ENCODE peak calls at places on chromosomes 7 and 10, in six cellular contexts. One of them, this sample, is unnamed.
A peak's percentile ranks its signal among the peaks of the same experiment; 100 is the strongest.

GRCh38 chr7:2870471-2870941 is 26.4 kb upstream of the GNA12 start:
- DNase-seq in H1: no peak
- DNase-seq in neuronal stem cell: no peak
- DNase-seq in mesenchymal stem cell: peak; percentile 79
- DNase-seq in IMR-90: peak; percentile 61
- DNase-seq in trophoblast cell: peak; percentile 14
- DNase-seq in this sample: peak; percentile 75

GRCh38 chr10:33291053-33291592 is 43.3 kb downstream of the NRP1 start:
- DNase-seq in IMR-90: peak; percentile 87
- DNase-seq in trophoblast cell: peak; percentile 77
- DNase-seq in H1: no peak
- DNase-seq in neuronal stem cell: no peak
- DNase-seq in mesenchymal stem cell: peak; percentile 71
- DNase-seq in this sample: no peak

GRCh38 chr10:69647101-69647500 is 17.1 kb downstream of the FAM241B start:
- DNase-seq in trophoblast cell: no peak
- DNase-seq in IMR-90: no peak
- DNase-seq in H1: no peak
- DNase-seq in mesenchymal stem cell: no peak
- DNase-seq in neuronal stem cell: no peak
- DNase-seq in this sample: no peak

GRCh38 chr7:79459381-79459780 is 5.9 kb upstream of the MAGI2 start:
- DNase-seq in IMR-90: peak; percentile 46
- DNase-seq in mesenchymal stem cell: peak; percentile 33
- DNase-seq in neuronal stem cell: no peak
- DNase-seq in trophoblast cell: no peak
- DNase-seq in H1: no peak
- DNase-seq in this sample: no peak

GRCh38 chr10:131142446-131143380 is 168.8 kb downstream of the TCERG1L start:
- DNase-seq in mesenchymal stem cell: no peak
- DNase-seq in H1: no peak
- DNase-seq in IMR-90: no peak
- DNase-seq in trophoblast cell: no peak
- DNase-seq in neuronal stem cell: no peak
- DNase-seq in this sample: peak; percentile 16

GRCh38 chr10:15236340-15236739 is 67.8 kb upstream of the NMT2 start:
- DNase-seq in trophoblast cell: no peak
- DNase-seq in mesenchymal stem cell: peak; percentile 54
- DNase-seq in IMR-90: no peak
- DNase-seq in H1: no peak
- DNase-seq in neuronal stem cell: no peak
- DNase-seq in this sample: no peak

GRCh38 chr7:13042605-13043236 is 355.3 kb downstream of the ARL4A start:
- DNase-seq in trophoblast cell: no peak
- DNase-seq in H1: no peak
- DNase-seq in mesenchymal stem cell: peak; percentile 16
- DNase-seq in IMR-90: peak; percentile 42
- DNase-seq in neuronal stem cell: no peak
- DNase-seq in this sample: no peak

GRCh38 chr7:106041140-106041717 is 70.9 kb downstream of the SYPL1 start:
- DNase-seq in neuronal stem cell: peak; percentile 59
- DNase-seq in H1: peak; percentile 80
- DNase-seq in mesenchymal stem cell: peak; percentile 59
- DNase-seq in IMR-90: peak; percentile 29
- DNase-seq in trophoblast cell: peak; percentile 58
- DNase-seq in this sample: peak; percentile 87

GRCh38 chr10:28188520-28188919 is 114.3 kb downstream of the MPP7 start:
- DNase-seq in IMR-90: no peak
- DNase-seq in neuronal stem cell: no peak
- DNase-seq in mesenchymal stem cell: no peak
- DNase-seq in H1: no peak
- DNase-seq in trophoblast cell: no peak
- DNase-seq in this sample: no peak

GRCh38 chr10:31025142-31025541 is 6.5 kb downstream of the ZNF438 start:
- DNase-seq in IMR-90: no peak
- DNase-seq in H1: no peak
- DNase-seq in trophoblast cell: no peak
- DNase-seq in neuronal stem cell: no peak
- DNase-seq in mesenchymal stem cell: no peak
- DNase-seq in this sample: no peak

GRCh38 chr10:73414230-73414981 is 548 bp upstream of the ANXA7 start:
- DNase-seq in mesenchymal stem cell: no peak
- DNase-seq in IMR-90: no peak
- DNase-seq in neuronal stem cell: no peak
- DNase-seq in trophoblast cell: peak; percentile 12
- DNase-seq in H1: no peak
- DNase-seq in this sample: no peak

GRCh38 chr7:31716355-31716754 is 29.3 kb downstream of the PPP1R17 start:
- DNase-seq in H1: no peak
- DNase-seq in mesenchymal stem cell: no peak
- DNase-seq in trophoblast cell: no peak
- DNase-seq in neuronal stem cell: no peak
- DNase-seq in IMR-90: no peak
- DNase-seq in this sample: no peak

GRCh38 chr7:49852619-49853462 is 79.4 kb downstream of the VWC2 start:
- DNase-seq in trophoblast cell: peak; percentile 15
- DNase-seq in IMR-90: peak; percentile 12
- DNase-seq in mesenchymal stem cell: peak; percentile 9
- DNase-seq in neuronal stem cell: peak; percentile 75
- DNase-seq in H1: peak; percentile 75
- DNase-seq in this sample: peak; percentile 85

GRCh38 chr10:103281753-103282152 is 4.8 kb downstream of the INA start:
- DNase-seq in IMR-90: peak; percentile 43
- DNase-seq in H1: peak; percentile 82
- DNase-seq in mesenchymal stem cell: no peak
- DNase-seq in neuronal stem cell: peak; percentile 66
- DNase-seq in trophoblast cell: no peak
- DNase-seq in this sample: peak; percentile 89

GRCh38 chr7:88818552-88818951 is 23.0 kb upstream of the TEX47 start:
- DNase-seq in trophoblast cell: no peak
- DNase-seq in IMR-90: no peak
- DNase-seq in neuronal stem cell: no peak
- DNase-seq in H1: no peak
- DNase-seq in mesenchymal stem cell: no peak
- DNase-seq in this sample: no peak

GRCh38 chr7:128168667-128169210 is 72.3 kb upstream of the LEP start:
- DNase-seq in IMR-90: no peak
- DNase-seq in neuronal stem cell: peak; percentile 86
- DNase-seq in H1: peak; percentile 96
- DNase-seq in trophoblast cell: no peak
- DNase-seq in mesenchymal stem cell: peak; percentile 22
- DNase-seq in this sample: peak; percentile 89

GRCh38 chr7:142961595-142961972 is 579 bp downstream of the KEL start:
- DNase-seq in IMR-90: no peak
- DNase-seq in mesenchymal stem cell: no peak
- DNase-seq in H1: no peak
- DNase-seq in neuronal stem cell: no peak
- DNase-seq in trophoblast cell: no peak
- DNase-seq in this sample: peak; percentile 33

GRCh38 chr7:142961973-142962913 is at the start of gene KEL:
- DNase-seq in trophoblast cell: no peak
- DNase-seq in neuronal stem cell: no peak
- DNase-seq in IMR-90: no peak
- DNase-seq in mesenchymal stem cell: no peak
- DNase-seq in H1: no peak
- DNase-seq in this sample: peak; percentile 61

GRCh38 chr7:142964502-142965246 is 2.5 kb upstream of the KEL start:
- DNase-seq in neuronal stem cell: no peak
- DNase-seq in H1: no peak
- DNase-seq in IMR-90: no peak
- DNase-seq in mesenchymal stem cell: no peak
- DNase-seq in trophoblast cell: peak; percentile 49
- DNase-seq in this sample: peak; percentile 58

GRCh38 chr7:142960955-142961512 is 1.1 kb downstream of the KEL start:
- DNase-seq in IMR-90: no peak
- DNase-seq in mesenchymal stem cell: no peak
- DNase-seq in neuronal stem cell: no peak
- DNase-seq in trophoblast cell: no peak
- DNase-seq in H1: no peak
- DNase-seq in this sample: peak; percentile 32

DNA sequence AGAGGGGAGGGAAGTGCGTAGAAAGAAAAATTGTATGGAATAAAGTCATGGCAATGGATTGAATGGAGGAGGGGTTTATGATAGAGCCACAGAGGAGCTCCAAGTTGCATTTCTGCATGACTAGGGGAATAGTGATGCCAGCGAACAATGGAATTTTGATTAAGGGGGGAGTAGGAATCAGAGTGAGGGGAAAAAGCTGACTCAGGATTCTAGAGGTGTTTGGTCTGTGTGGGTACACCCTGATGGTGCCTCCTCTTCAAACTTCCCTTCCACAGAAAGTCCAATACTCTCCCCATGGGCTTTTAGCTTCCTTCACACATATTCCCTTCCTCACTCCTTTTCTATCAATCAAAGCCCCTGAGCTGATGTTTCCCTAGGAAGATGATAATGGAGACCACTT is 1.8 kb upstream of the KEL start:
- DNase-seq in trophoblast cell: no peak
- DNase-seq in neuronal stem cell: no peak
- DNase-seq in mesenchymal stem cell: no peak
- DNase-seq in IMR-90: no peak
- DNase-seq in H1: no peak
- DNase-seq in this sample: no peak
- H3K4me3 ChIP-seq in trophoblast cell: no peak overlapping the region
- H3K4me3 ChIP-seq in neuronal stem cell: no peak overlapping the region
- H3K4me3 ChIP-seq in mesenchymal stem cell: no peak overlapping the region
- H3K4me3 ChIP-seq in IMR-90: no peak overlapping the region
- H3K4me3 ChIP-seq in H1: no peak overlapping the region
- H3K4me3 ChIP-seq in this sample: no peak overlapping the region

GRCh38 chr7:22481726-22482125 is 18.3 kb downstream of the STEAP1B start:
- DNase-seq in trophoblast cell: no peak
- DNase-seq in neuronal stem cell: no peak
- DNase-seq in H1: no peak
- DNase-seq in IMR-90: no peak
- DNase-seq in mesenchymal stem cell: peak; percentile 4
- DNase-seq in this sample: no peak

GRCh38 chr7:22487978-22488642 is 11.9 kb downstream of the STEAP1B start:
- DNase-seq in H1: no peak
- DNase-seq in mesenchymal stem cell: no peak
- DNase-seq in IMR-90: no peak
- DNase-seq in neuronal stem cell: no peak
- DNase-seq in trophoblast cell: no peak
- DNase-seq in this sample: no peak

GRCh38 chr7:22486597-22486996 is 13.4 kb downstream of the STEAP1B start:
- DNase-seq in IMR-90: no peak
- DNase-seq in mesenchymal stem cell: no peak
- DNase-seq in H1: no peak
- DNase-seq in neuronal stem cell: no peak
- DNase-seq in trophoblast cell: no peak
- DNase-seq in this sample: no peak

GRCh38 chr7:22482476-22482875 is 17.5 kb downstream of the STEAP1B start:
- DNase-seq in H1: no peak
- DNase-seq in IMR-90: no peak
- DNase-seq in mesenchymal stem cell: no peak
- DNase-seq in neuronal stem cell: no peak
- DNase-seq in trophoblast cell: no peak
- DNase-seq in this sample: no peak

GRCh38 chr7:22485189-22485588 is 14.8 kb downstream of the STEAP1B start:
- DNase-seq in trophoblast cell: peak; percentile 32
- DNase-seq in neuronal stem cell: no peak
- DNase-seq in H1: no peak
- DNase-seq in IMR-90: peak; percentile 50
- DNase-seq in mesenchymal stem cell: peak; percentile 6
- DNase-seq in this sample: no peak
- H3K9ac ChIP-seq in trophoblast cell: no peak overlapping the region
- H3K9ac ChIP-seq in neuronal stem cell: no peak overlapping the region
- H3K9ac ChIP-seq in H1: no peak overlapping the region
- H3K9ac ChIP-seq in IMR-90: no peak overlapping the region
- H3K9ac ChIP-seq in mesenchymal stem cell: no peak overlapping the region
- H3K9ac ChIP-seq in this sample: no peak overlapping the region

GRCh38 chr7:74657692-74658170 is at the start of gene GTF2I:
- DNase-seq in trophoblast cell: no peak
- DNase-seq in neuronal stem cell: peak; percentile 75
- DNase-seq in IMR-90: no peak
- DNase-seq in H1: peak; percentile 81
- DNase-seq in mesenchymal stem cell: no peak
- DNase-seq in this sample: peak; percentile 73
- H2BK120ac ChIP-seq in trophoblast cell: peak within 1 kb of the TSS; percentile 100
- H2BK120ac ChIP-seq in neuronal stem cell: peak within 1 kb of the TSS; percentile 99
- H2BK120ac ChIP-seq in IMR-90: peak within 1 kb of the TSS; percentile 92
- H2BK120ac ChIP-seq in H1: peak within 1 kb of the TSS; percentile 6
- H2BK120ac ChIP-seq in mesenchymal stem cell: peak within 1 kb of the TSS; percentile 100
- H2BK120ac ChIP-seq in this sample: peak within 1 kb of the TSS; percentile 75

DNA sequence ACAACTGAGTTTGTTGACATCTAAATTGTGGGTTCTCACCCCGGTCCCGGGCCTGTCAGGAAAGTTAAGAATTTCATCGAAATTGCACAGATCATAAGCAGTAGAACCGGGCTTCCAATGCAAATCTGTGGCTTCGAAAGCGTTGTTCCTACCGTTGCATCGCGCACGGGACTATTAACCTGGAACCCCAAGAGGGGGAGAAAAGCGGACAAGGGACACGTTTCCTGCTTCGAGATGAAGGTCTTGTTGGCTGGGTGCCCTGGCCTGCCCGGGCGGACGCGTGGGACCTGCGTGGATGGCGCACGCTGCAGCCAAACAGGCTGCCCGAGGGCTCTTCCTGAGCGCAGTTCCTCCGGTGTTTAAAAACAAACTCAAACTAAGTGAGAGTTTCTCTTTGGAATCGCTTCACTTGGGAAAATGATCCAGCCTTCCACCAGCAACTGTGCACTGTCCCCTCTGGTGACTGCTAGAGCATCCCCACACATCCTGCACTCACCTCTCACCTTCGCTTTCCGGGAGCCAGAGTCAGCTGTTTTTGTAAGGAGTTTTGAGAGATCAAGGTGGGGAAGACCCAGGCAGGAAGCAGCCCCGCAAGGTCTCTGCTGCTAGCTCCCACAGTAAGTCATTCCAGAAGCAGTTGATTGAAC is 5.1 kb upstream of the TBX20 start:
- DNase-seq in mesenchymal stem cell: no peak
- DNase-seq in IMR-90: no peak
- DNase-seq in trophoblast cell: no peak
- DNase-seq in neuronal stem cell: no peak
- DNase-seq in H1: no peak
- DNase-seq in this sample: no peak
- H3K4me3 ChIP-seq in mesenchymal stem cell: no peak overlapping the region
- H3K4me3 ChIP-seq in IMR-90: no peak overlapping the region
- H3K4me3 ChIP-seq in trophoblast cell: no peak overlapping the region
- H3K4me3 ChIP-seq in neuronal stem cell: no peak overlapping the region
- H3K4me3 ChIP-seq in H1: no peak overlapping the region
- H3K4me3 ChIP-seq in this sample: no peak overlapping the region

GRCh38 chr7:43646603-43647313 is 63.9 kb downstream of the STK17A start:
- DNase-seq in H1: no peak
- DNase-seq in IMR-90: peak; percentile 60
- DNase-seq in trophoblast cell: no peak
- DNase-seq in neuronal stem cell: no peak
- DNase-seq in mesenchymal stem cell: peak; percentile 81
- DNase-seq in this sample: peak; percentile 31
- H3K9ac ChIP-seq in H1: no peak overlapping the region
- H3K9ac ChIP-seq in IMR-90: peak overlapping the region; percentile 78
- H3K9ac ChIP-seq in trophoblast cell: no peak overlapping the region
- H3K9ac ChIP-seq in neuronal stem cell: no peak overlapping the region
- H3K9ac ChIP-seq in mesenchymal stem cell: peak overlapping the region; percentile 77
- H3K9ac ChIP-seq in this sample: peak overlapping the region; percentile 10

This sample was measured in mesendoderm.